ENCODE peak calls at places on chromosomes 3 and 15, in four cellular contexts. One of them, this sample, is unnamed.
A peak's percentile ranks its signal among the peaks of the same experiment; 100 is the strongest.

GRCh38 chr15:69780374-69780773 is 317.3 kb downstream of the TLE3 start:
- DNase-seq in cardiac muscle cell: peak; percentile 47
- DNase-seq in activated B cell treated with CpG ODN at 0.5 μM for 24 hours: no peak
- DNase-seq in sigmoid colon: no peak
- DNase-seq in this sample: no peak

GRCh38 chr3:28924744-28925360 is 356.0 kb upstream of the RBMS3 start:
- DNase-seq in sigmoid colon: no peak
- DNase-seq in activated B cell treated with CpG ODN at 0.5 μM for 24 hours: no peak
- DNase-seq in cardiac muscle cell: no peak
- DNase-seq in this sample: no peak

GRCh38 chr3:160003520-160004128 is 15.0 kb downstream of the IL12A start:
- DNase-seq in sigmoid colon: peak; percentile 68
- DNase-seq in cardiac muscle cell: peak; percentile 67
- DNase-seq in activated B cell treated with CpG ODN at 0.5 μM for 24 hours: peak; percentile 38
- DNase-seq in this sample: peak; percentile 51

GRCh38 chr15:69092159-69092558 is 68.3 kb upstream of the GLCE start:
- DNase-seq in cardiac muscle cell: peak; percentile 80
- DNase-seq in activated B cell treated with CpG ODN at 0.5 μM for 24 hours: no peak
- DNase-seq in sigmoid colon: no peak
- DNase-seq in this sample: no peak

GRCh38 chr3:59262076-59262498 is 212.3 kb upstream of the CFAP20DC start:
- DNase-seq in activated B cell treated with CpG ODN at 0.5 μM for 24 hours: no peak
- DNase-seq in sigmoid colon: no peak
- DNase-seq in cardiac muscle cell: no peak
- DNase-seq in this sample: no peak

GRCh38 chr3:45547202-45547701 is 47.3 kb upstream of the LIMD1 start:
- DNase-seq in sigmoid colon: no peak
- DNase-seq in activated B cell treated with CpG ODN at 0.5 μM for 24 hours: no peak
- DNase-seq in cardiac muscle cell: no peak
- DNase-seq in this sample: no peak

GRCh38 chr15:101162701-101163483 is 89.0 kb downstream of the CHSY1 start:
- DNase-seq in cardiac muscle cell: peak; percentile 43
- DNase-seq in sigmoid colon: peak; percentile 81
- DNase-seq in activated B cell treated with CpG ODN at 0.5 μM for 24 hours: no peak
- DNase-seq in this sample: no peak

GRCh38 chr3:151724846-151725562 is 8.7 kb upstream of the AADACL2 start:
- DNase-seq in cardiac muscle cell: no peak
- DNase-seq in activated B cell treated with CpG ODN at 0.5 μM for 24 hours: no peak
- DNase-seq in sigmoid colon: no peak
- DNase-seq in this sample: no peak

GRCh38 chr3:39460677-39461076 is 6.8 kb upstream of the MOBP start:
- DNase-seq in sigmoid colon: no peak
- DNase-seq in activated B cell treated with CpG ODN at 0.5 μM for 24 hours: no peak
- DNase-seq in cardiac muscle cell: no peak
- DNase-seq in this sample: no peak

GRCh38 chr15:62498711-62499110 is 333.6 kb upstream of the C2CD4B start:
- DNase-seq in sigmoid colon: no peak
- DNase-seq in cardiac muscle cell: no peak
- DNase-seq in activated B cell treated with CpG ODN at 0.5 μM for 24 hours: no peak
- DNase-seq in this sample: no peak

GRCh38 chr15:33865416-33865815 is 102.9 kb upstream of the CHRM5 start:
- DNase-seq in activated B cell treated with CpG ODN at 0.5 μM for 24 hours: no peak
- DNase-seq in sigmoid colon: no peak
- DNase-seq in cardiac muscle cell: peak; percentile 56
- DNase-seq in this sample: no peak

GRCh38 chr15:99155961-99156443 is 51.1 kb downstream of the SYNM start:
- DNase-seq in cardiac muscle cell: peak; percentile 10
- DNase-seq in activated B cell treated with CpG ODN at 0.5 μM for 24 hours: no peak
- DNase-seq in sigmoid colon: no peak
- DNase-seq in this sample: no peak

GRCh38 chr3:194070634-194071409 is 65.1 kb upstream of the HES1 start:
- DNase-seq in activated B cell treated with CpG ODN at 0.5 μM for 24 hours: peak; percentile 93
- DNase-seq in cardiac muscle cell: peak; percentile 94
- DNase-seq in sigmoid colon: peak; percentile 88
- DNase-seq in this sample: peak; percentile 84

GRCh38 chr15:93420477-93420876 is 331.5 kb upstream of the RGMA start:
- DNase-seq in sigmoid colon: no peak
- DNase-seq in activated B cell treated with CpG ODN at 0.5 μM for 24 hours: no peak
- DNase-seq in cardiac muscle cell: no peak
- DNase-seq in this sample: no peak

GRCh38 chr15:98863983-98864382 is 143.6 kb downstream of the PGPEP1L start:
- DNase-seq in sigmoid colon: no peak
- DNase-seq in activated B cell treated with CpG ODN at 0.5 μM for 24 hours: no peak
- DNase-seq in cardiac muscle cell: no peak
- DNase-seq in this sample: no peak

GRCh38 chr3:58009026-58009748 is 965 bp downstream of the FLNB start:
- DNase-seq in sigmoid colon: peak; percentile 67
- DNase-seq in activated B cell treated with CpG ODN at 0.5 μM for 24 hours: peak; percentile 33
- DNase-seq in cardiac muscle cell: no peak
- DNase-seq in this sample: no peak

GRCh38 chr3:15726043-15726442 is 71.7 kb downstream of the ANKRD28 start:
- DNase-seq in cardiac muscle cell: no peak
- DNase-seq in activated B cell treated with CpG ODN at 0.5 μM for 24 hours: no peak
- DNase-seq in sigmoid colon: no peak
- DNase-seq in this sample: no peak

GRCh38 chr3:134838599-134838998 is 43.5 kb downstream of the EPHB1 start:
- DNase-seq in cardiac muscle cell: no peak
- DNase-seq in sigmoid colon: no peak
- DNase-seq in activated B cell treated with CpG ODN at 0.5 μM for 24 hours: no peak
- DNase-seq in this sample: no peak
- TF ChIP-seq CTCF in cardiac muscle cell: no peak
- TF ChIP-seq CTCF in sigmoid colon: no peak
- TF ChIP-seq CTCF in activated B cell treated with CpG ODN at 0.5 μM for 24 hours: no peak
- TF ChIP-seq CTCF in this sample: no peak

GRCh38 chr15:75452968-75453702 is 1.6 kb upstream of the SIN3A start:
- DNase-seq in sigmoid colon: peak; percentile 87
- DNase-seq in cardiac muscle cell: peak; percentile 21
- DNase-seq in activated B cell treated with CpG ODN at 0.5 μM for 24 hours: peak; percentile 34
- DNase-seq in this sample: peak; percentile 47
- TF ChIP-seq CTCF in sigmoid colon: no peak
- TF ChIP-seq CTCF in cardiac muscle cell: peak; percentile 11
- TF ChIP-seq CTCF in activated B cell treated with CpG ODN at 0.5 μM for 24 hours: no peak
- TF ChIP-seq CTCF in this sample: no peak

DNA sequence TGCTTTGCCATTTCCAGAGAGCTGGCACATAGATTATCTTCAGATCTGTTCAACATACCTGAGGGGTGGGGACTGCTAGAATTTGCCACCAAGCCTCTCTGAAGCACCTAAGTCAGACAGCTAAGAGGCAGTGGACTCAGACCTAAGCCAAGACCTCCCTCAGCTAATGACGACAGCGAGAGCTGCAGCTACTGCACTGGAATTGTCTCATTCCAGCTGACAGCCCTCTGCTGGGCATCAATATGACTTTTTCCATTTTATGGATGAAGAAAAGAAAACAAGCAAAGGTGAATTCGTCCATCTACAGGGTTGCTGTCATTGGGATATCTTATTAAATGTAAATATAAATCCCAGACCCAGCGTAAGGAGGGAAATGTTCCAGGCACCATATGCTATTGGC is 85.3 kb upstream of the LRTM1 start:
- DNase-seq in activated B cell treated with CpG ODN at 0.5 μM for 24 hours: no peak
- DNase-seq in sigmoid colon: no peak
- DNase-seq in cardiac muscle cell: peak; percentile 52
- DNase-seq in this sample: no peak
- TF ChIP-seq CTCF in activated B cell treated with CpG ODN at 0.5 μM for 24 hours: no peak
- TF ChIP-seq CTCF in sigmoid colon: no peak
- TF ChIP-seq CTCF in cardiac muscle cell: peak; percentile 27
- TF ChIP-seq CTCF in this sample: no peak

DNA sequence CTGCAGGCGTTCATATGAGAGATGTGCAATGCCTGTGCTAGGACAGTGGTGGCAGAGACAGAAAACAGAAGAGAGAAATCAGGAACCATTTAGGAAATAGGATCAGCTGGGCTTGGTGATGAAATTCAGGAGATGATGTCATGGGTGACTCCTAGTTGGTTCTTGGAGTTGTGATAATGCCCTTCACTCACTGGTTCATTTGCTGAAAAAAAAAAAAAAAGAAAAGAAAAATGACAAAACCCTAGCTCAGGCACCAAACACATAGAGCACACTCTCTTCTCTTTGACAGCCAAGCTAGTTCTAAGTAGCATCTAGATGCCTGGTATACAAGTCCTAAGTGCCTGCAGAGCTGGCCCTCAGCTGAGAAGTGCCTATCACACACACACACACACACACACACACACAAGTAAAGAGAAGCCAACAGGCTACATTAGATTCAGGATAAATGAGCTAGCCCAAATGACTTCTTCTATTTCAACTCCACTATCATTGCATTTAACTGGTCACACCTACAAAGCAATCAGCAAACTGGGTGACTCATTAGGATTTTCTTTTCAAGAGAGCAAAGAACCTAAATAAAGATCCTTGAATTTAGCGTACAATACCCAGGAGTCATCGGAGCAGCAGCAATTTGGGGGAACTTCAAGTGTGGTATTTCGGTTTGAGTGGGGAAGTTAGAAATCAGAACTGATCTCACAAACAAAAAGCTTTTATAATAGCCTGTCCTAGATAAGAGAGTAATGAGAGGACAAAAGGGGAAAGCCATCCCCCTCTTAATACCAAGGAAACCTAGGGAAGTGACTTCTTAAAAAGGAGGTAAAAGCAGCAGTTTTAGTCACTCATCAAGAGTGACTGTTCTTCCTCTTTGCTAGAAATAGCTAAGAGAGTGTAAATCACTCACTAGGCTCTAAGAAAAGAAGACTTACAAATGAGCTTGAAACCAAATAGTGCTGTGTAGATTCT is 112.9 kb downstream of the TNIK start:
- DNase-seq in cardiac muscle cell: peak; percentile 80
- DNase-seq in activated B cell treated with CpG ODN at 0.5 μM for 24 hours: no peak
- DNase-seq in sigmoid colon: no peak
- DNase-seq in this sample: peak; percentile 77
- TF ChIP-seq CTCF in cardiac muscle cell: no peak
- TF ChIP-seq CTCF in activated B cell treated with CpG ODN at 0.5 μM for 24 hours: no peak
- TF ChIP-seq CTCF in sigmoid colon: no peak
- TF ChIP-seq CTCF in this sample: no peak

GRCh38 chr3:150293401-150294001 is 114.6 kb upstream of the TSC22D2 start:
- DNase-seq in activated B cell treated with CpG ODN at 0.5 μM for 24 hours: no peak
- DNase-seq in sigmoid colon: no peak
- DNase-seq in cardiac muscle cell: peak; percentile 64
- DNase-seq in this sample: no peak
- TF ChIP-seq CTCF in activated B cell treated with CpG ODN at 0.5 μM for 24 hours: no peak
- TF ChIP-seq CTCF in sigmoid colon: no peak
- TF ChIP-seq CTCF in cardiac muscle cell: no peak
- TF ChIP-seq CTCF in this sample: no peak

DNA sequence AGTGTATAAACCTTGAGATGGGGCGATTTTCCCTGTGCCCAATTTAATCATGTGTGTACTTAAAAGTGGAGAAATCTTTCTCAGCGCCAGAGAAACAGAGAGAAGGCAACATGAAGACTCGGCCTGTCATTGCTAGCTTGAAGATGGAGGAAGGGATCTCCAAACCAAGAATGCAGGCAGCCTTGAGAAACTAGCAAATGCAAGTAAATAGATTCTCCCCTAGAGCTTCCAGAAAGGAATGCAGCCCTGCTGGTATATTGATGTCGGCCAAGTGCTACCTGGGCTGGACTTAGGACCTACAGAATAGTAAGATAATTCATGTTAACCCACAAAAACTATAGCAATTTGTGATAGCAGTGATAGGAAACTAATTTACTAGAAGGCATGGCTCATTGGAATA is 150.9 kb upstream of the ABI3BP start:
- DNase-seq in cardiac muscle cell: no peak
- DNase-seq in sigmoid colon: no peak
- DNase-seq in activated B cell treated with CpG ODN at 0.5 μM for 24 hours: no peak
- DNase-seq in this sample: no peak
- TF ChIP-seq CTCF in cardiac muscle cell: no peak
- TF ChIP-seq CTCF in sigmoid colon: no peak
- TF ChIP-seq CTCF in activated B cell treated with CpG ODN at 0.5 μM for 24 hours: no peak
- TF ChIP-seq CTCF in this sample: no peak

DNA sequence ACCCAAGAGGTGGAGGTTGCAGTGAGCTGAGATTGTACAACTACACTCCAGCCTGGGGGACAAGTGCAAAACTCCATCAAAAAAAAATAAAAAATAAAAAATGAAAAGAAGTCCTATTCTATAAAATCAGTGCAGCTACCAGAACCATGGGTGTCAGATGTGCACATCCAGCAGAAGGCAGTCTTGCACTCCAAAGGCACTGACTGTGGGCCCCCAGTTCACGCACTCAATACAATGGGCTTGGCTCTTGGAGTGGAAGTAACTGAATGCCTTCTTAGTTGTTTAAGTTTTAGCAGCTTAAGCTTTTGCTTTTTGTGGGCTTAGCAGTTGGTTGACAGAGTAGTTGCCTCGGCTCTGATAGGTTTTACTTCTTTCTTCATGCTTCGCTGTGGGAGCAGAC is 141.4 kb downstream of the AGBL1 start:
- DNase-seq in activated B cell treated with CpG ODN at 0.5 μM for 24 hours: no peak
- DNase-seq in cardiac muscle cell: no peak
- DNase-seq in sigmoid colon: no peak
- DNase-seq in this sample: no peak
- TF ChIP-seq CTCF in activated B cell treated with CpG ODN at 0.5 μM for 24 hours: no peak
- TF ChIP-seq CTCF in cardiac muscle cell: no peak
- TF ChIP-seq CTCF in sigmoid colon: no peak
- TF ChIP-seq CTCF in this sample: no peak

DNA sequence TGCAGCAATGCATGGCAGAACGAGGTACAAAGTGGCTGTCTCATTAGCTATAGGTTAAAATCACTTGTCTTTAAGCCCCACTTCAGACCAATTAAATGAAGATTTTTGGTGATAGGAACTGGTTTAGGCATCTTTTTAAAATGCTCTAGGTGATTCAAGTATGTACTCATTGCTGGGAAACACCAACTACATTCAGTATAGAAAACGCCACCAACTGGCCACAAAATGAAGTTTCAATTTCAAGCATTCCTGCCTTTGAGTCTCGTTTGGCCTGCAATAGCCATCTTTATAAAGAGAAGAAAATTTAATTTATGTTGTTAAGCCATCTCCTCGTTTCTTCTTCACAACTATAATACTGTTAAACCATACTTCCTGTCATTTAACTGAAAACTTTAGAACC is 587.9 kb downstream of the GBE1 start:
- DNase-seq in cardiac muscle cell: no peak
- DNase-seq in sigmoid colon: no peak
- DNase-seq in activated B cell treated with CpG ODN at 0.5 μM for 24 hours: no peak
- DNase-seq in this sample: no peak
- TF ChIP-seq CTCF in cardiac muscle cell: no peak
- TF ChIP-seq CTCF in sigmoid colon: no peak
- TF ChIP-seq CTCF in activated B cell treated with CpG ODN at 0.5 μM for 24 hours: no peak
- TF ChIP-seq CTCF in this sample: no peak